ENCODE peak calls at places on chromosomes 4 and X, in ten cellular contexts. H is NT2/D1; L is NCI-H774; G is RPMI8226; N is nucleus accumbens; F is stimulated activated CD8-positive, alpha-beta memory T cell treated with anti-CD3 and anti-CD28 coated beads, Interleukin-7, amount 100 ng/mL, for 24 hours; W is mesenchymal stem cell; B is anterior cingulate cortex; M is GM12865; E is activated naive CD8-positive, alpha-beta T cell treated with anti-CD3 and anti-CD28 coated beads, Interleukin-2, amount 50 U/mL, for 24 hours. Y is an unnamed sample.
A peak's percentile ranks its signal among the peaks of the same experiment; 100 is the strongest.

GRCh38 chrX:139759637-139760036 is 51.7 kb upstream of the MCF2 start:
- DNase-seq in E (no peak), M (peak; percentile 27), F (no peak), B (no peak), L (no peak), N (no peak), W (peak; percentile 27), H (no peak), G (peak; percentile 26), Y (no peak)

GRCh38 chr4:37365888-37366287 is 121.3 kb downstream of the NWD2 start:
- DNase-seq in E (no peak), W (peak; percentile 18), H (no peak), N (no peak), F (no peak), L (no peak), B (no peak), M (no peak), G (no peak), Y (no peak)

GRCh38 chr4:109798866-109799265 is 2.9 kb downstream of the CFI start:
- DNase-seq in H (no peak), E (no peak), W (no peak), N (no peak), G (no peak), F (no peak), L (no peak), B (no peak), M (no peak), Y (peak; percentile 2)

GRCh38 chr4:73661646-73662119 is 41.4 kb upstream of the RASSF6 start:
- DNase-seq in F (no peak), G (no peak), N (no peak), W (peak; percentile 94), L (no peak), H (no peak), B (no peak), E (no peak), M (no peak), Y (no peak)

GRCh38 chr4:76850010-76850441 is 47.9 kb downstream of the SOWAHB start:
- DNase-seq in W (peak; percentile 80), F (no peak), E (no peak), B (no peak), M (no peak), H (no peak), L (no peak), G (no peak), N (no peak), Y (no peak)

GRCh38 chr4:37890501-37891220 is at the start of gene TBC1D1:
- DNase-seq in L (peak; percentile 55), M (peak; percentile 69), B (peak; percentile 58), N (peak; percentile 50), H (no peak), G (peak; percentile 83), W (peak; percentile 17), E (peak; percentile 58), F (peak; percentile 7), Y (peak; percentile 74)

GRCh38 chr4:88743696-88744095 is 46.1 kb upstream of the NAP1L5 start:
- DNase-seq in G (no peak), M (no peak), W (peak; percentile 54), H (no peak), L (no peak), E (no peak), N (no peak), B (no peak), F (no peak), Y (no peak)

GRCh38 chr4:135184715-135185114 is 983.1 kb upstream of the PABPC4L start:
- DNase-seq in N (no peak), E (no peak), H (peak; percentile 23), F (no peak), M (no peak), W (no peak), L (no peak), B (no peak), G (no peak), Y (no peak)

GRCh38 chr4:132504438-132504837 is 644.7 kb upstream of the PCDH10 start:
- DNase-seq in H (no peak), L (no peak), E (no peak), B (no peak), G (no peak), W (peak; percentile 19), M (no peak), F (no peak), N (no peak), Y (no peak)

GRCh38 chrX:2664497-2664896 is 26.6 kb upstream of the CD99 start:
- DNase-seq in E (no peak), M (no peak), F (no peak), H (no peak), G (no peak), B (no peak), L (no peak), W (no peak), N (no peak), Y (no peak)

GRCh38 chr4:34492414-34492813 is 1751.9 kb downstream of the ARAP2 start:
- DNase-seq in F (no peak), N (no peak), B (no peak), H (no peak), L (no peak), W (no peak), M (no peak), G (no peak), E (no peak), Y (no peak)